ENCODE peak calls at places on chromosomes 6 and 20, in six cellular contexts. E is activated CD8-positive, alpha-beta memory T cell treated with anti-CD3 and anti-CD28 coated beads, Interleukin-2, amount 10 ng/mL, durations not matched to agents 7 days and 5 days; U is LHCN-M2; Q is fibroblast of lung; J is occipital lobe; F is stimulated activated CD4-positive, alpha-beta T cell treated with anti-CD3 and anti-CD28 coated beads, Interleukin-12 subunit alpha, Interleukin-12 subunit beta, amount 100 ng/mL, for 4 hours. A is an unnamed sample.
A peak's percentile ranks its signal among the peaks of the same experiment; 100 is the strongest.

GRCh38 chr6:127404133-127404532 is 55.1 kb downstream of the KIAA0408 start:
- DNase-seq in E (no peak), U (no peak), Q (no peak), J (no peak), F (no peak), A (no peak)

GRCh38 chr20:38132910-38133501 is 32.1 kb downstream of the TGM2 start:
- DNase-seq in E (no peak), U (no peak), Q (no peak), J (no peak), F (no peak), A (no peak)

GRCh38 chr6:35428421-35429149 is 23.6 kb upstream of the FANCE start:
- DNase-seq in E (no peak), U (no peak), Q (peak; percentile 21), J (no peak), F (no peak), A (no peak)

GRCh38 chr6:114100421-114100820 is 129.5 kb upstream of the HDAC2 start:
- DNase-seq in E (no peak), U (peak; percentile 62), Q (peak; percentile 63), J (no peak), F (no peak), A (no peak)

GRCh38 chr6:37657117-37657886 is 40.4 kb downstream of the MDGA1 start:
- DNase-seq in E (no peak), U (peak; percentile 20), Q (peak; percentile 55), J (no peak), F (no peak), A (peak; percentile 19)

GRCh38 chr6:134287863-134288537 is 29.9 kb downstream of the SGK1 start:
- DNase-seq in E (no peak), U (peak; percentile 49), Q (peak; percentile 29), J (no peak), F (no peak), A (peak; percentile 61)

GRCh38 chr20:43988451-43988850 is 73.8 kb downstream of the TOX2 start:
- DNase-seq in E (no peak), U (no peak), Q (peak; percentile 41), J (no peak), F (no peak), A (no peak)

GRCh38 chr6:70957284-70957617 is 391 bp upstream of the B3GAT2 start:
- DNase-seq in E (no peak), U (no peak), Q (peak; percentile 1), J (peak; percentile 35), F (no peak), A (no peak)

GRCh38 chr6:134853111-134854055 is 96.5 kb downstream of the ALDH8A1 start:
- DNase-seq in E (no peak), U (peak; percentile 75), Q (peak; percentile 81), J (no peak), F (no peak), A (peak; percentile 27)

GRCh38 chr20:51121901-51122412 is 99.0 kb upstream of the KCNG1 start:
- DNase-seq in E (no peak), U (peak; percentile 22), Q (peak; percentile 29), J (no peak), F (no peak), A (peak; percentile 49)

GRCh38 chr6:167892835-167893234 is 66.1 kb downstream of the AFDN start:
- DNase-seq in E (no peak), U (no peak), Q (no peak), J (no peak), F (no peak), A (no peak)

GRCh38 chr6:84137989-84138575 is 89.4 kb downstream of the CEP162 start:
- DNase-seq in E (no peak), U (no peak), Q (no peak), J (no peak), F (no peak), A (peak; percentile 30)

GRCh38 chr6:121666809-121667208 is 231.4 kb downstream of the GJA1 start:
- DNase-seq in E (no peak), U (peak; percentile 83), Q (peak; percentile 88), J (no peak), F (no peak), A (peak; percentile 73)

GRCh38 chr6:3749991-3750323 is 1.6 kb downstream of the PXDC1 start:
- DNase-seq in E (no peak), U (peak; percentile 63), Q (peak; percentile 83), J (no peak), F (no peak), A (peak; percentile 72)

GRCh38 chr6:31970604-31971271 is 1.2 kb downstream of the DXO start:
- DNase-seq in E (no peak), U (no peak), Q (no peak), J (no peak), F (no peak), A (no peak)

GRCh38 chr20:54267510-54268003 is 59.7 kb downstream of the PFDN4 start:
- DNase-seq in E (no peak), U (no peak), Q (peak; percentile 65), J (no peak), F (no peak), A (no peak)